ENCODE peak calls at places on chromosomes 13 and 19, in seven cellular contexts. O is kidney epithelial cell; B is T-helper 1 cell; G is tibial nerve; Z is activated naive CD8-positive, alpha-beta T cell treated with anti-CD3 and anti-CD28 coated beads for 36 hours; V is AG20443; X is HS-27A. K is an unnamed sample.

GRCh38 chr13:27522847-27523246 is 72.5 kb upstream of the MTIF3 start:
- DNase-seq in O (no peak), B (no peak), G (no peak), Z (no peak), V (no peak), X (no peak), K (no peak)

GRCh38 chr13:45143346-45143751 is 23.0 kb downstream of the GTF2F2 start:
- DNase-seq in O (no peak), B (no peak), G (no peak), Z (no peak), V (no peak), X (no peak), K (no peak)

GRCh38 chr13:111338841-111339240 is 18.4 kb downstream of the TEX29 start:
- DNase-seq in O (no peak), B (no peak), G (no peak), Z (no peak), V (peak; percentile 3), X (no peak), K (no peak)

GRCh38 chr19:34651747-34652146 is 25.2 kb downstream of the SCGB2B2 start:
- DNase-seq in O (no peak), B (no peak), G (no peak), Z (no peak), V (no peak), X (no peak), K (no peak)

GRCh38 chr13:34627499-34627898 is 314.6 kb upstream of the NBEA start:
- DNase-seq in O (no peak), B (no peak), G (no peak), Z (no peak), V (no peak), X (no peak), K (no peak)

GRCh38 chr13:78030351-78030750 is 111.7 kb upstream of the EDNRB start:
- DNase-seq in O (no peak), B (no peak), G (no peak), Z (no peak), V (no peak), X (no peak), K (no peak)

GRCh38 chr19:49436381-49437017 is 4.8 kb downstream of the SLC17A7 start:
- DNase-seq in O (no peak), B (peak; percentile 49), G (no peak), Z (peak; percentile 76), V (no peak), X (no peak), K (no peak)

GRCh38 chr19:49592486-49593232 is 1.7 kb downstream of the PRR12 start:
- DNase-seq in O (no peak), B (peak; percentile 24), G (no peak), Z (peak; percentile 34), V (no peak), X (no peak), K (no peak)